ENCODE peak calls at places on chromosomes 16 and 17, in six cellular contexts. N is activated gamma-delta T cell treated with Interleukin-2 at 50 U/mL for 16 hours; Z is stimulated activated CD4-positive, alpha-beta T cell treated with anti-CD3 and anti-CD28 coated beads, Interleukin-12 subunit alpha, Interleukin-12 subunit beta, amount 100 ng/mL, for 24 hours; B is cardiac muscle cell; Y is lower lobe of right lung; M is GM12878. W is an unnamed sample.

GRCh38 chr17:50151937-50152547 is 1.6 kb upstream of the PPP1R9B start:
- DNase-seq in B (peak), M (no peak), Y (peak), N (peak), Z (no peak), W (peak)

GRCh38 chr17:1908699-1909309 is 79.0 kb downstream of the RPA1 start:
- DNase-seq in Z (no peak), Y (no peak), N (peak), B (peak), M (no peak), W (peak)

GRCh38 chr17:31072186-31072585 is 22.6 kb upstream of the NF1 start:
- DNase-seq in B (peak), Z (no peak), N (no peak), Y (no peak), M (no peak), W (no peak)

GRCh38 chr17:31414590-31414918 is 23.1 kb downstream of the RAB11FIP4 start:
- DNase-seq in M (no peak), Y (no peak), B (no peak), Z (no peak), N (no peak), W (no peak)

GRCh38 chr17:67016039-67016762 is 28.2 kb upstream of the CACNG1 start:
- DNase-seq in M (no peak), Z (no peak), Y (no peak), N (no peak), B (no peak), W (no peak)

GRCh38 chr17:27237890-27238289 is 56.0 kb upstream of the WSB1 start:
- DNase-seq in Z (no peak), N (no peak), M (no peak), B (no peak), Y (no peak), W (no peak)

GRCh38 chr16:82011199-82011641 is at the start of gene SDR42E1:
- DNase-seq in Y (peak), N (peak), B (no peak), Z (peak), M (peak), W (peak)

GRCh38 chr17:64547354-64547753 is 40.6 kb downstream of the CEP95 start:
- DNase-seq in B (peak), Z (no peak), M (no peak), N (no peak), Y (no peak), W (no peak)

GRCh38 chr17:39573447-39574298 is 34.0 kb downstream of the NEUROD2 start:
- DNase-seq in Z (no peak), B (peak), Y (peak), N (peak), M (no peak), W (peak)

GRCh38 chr17:36743130-36743529 is 141.7 kb downstream of the MRM1 start:
- DNase-seq in B (no peak), M (no peak), N (no peak), Y (peak), Z (no peak), W (no peak)

GRCh38 chr16:77437859-77438258 is 3.0 kb upstream of the ADAMTS18 start:
- DNase-seq in N (no peak), B (peak), M (no peak), Z (no peak), Y (no peak), W (no peak)

GRCh38 chr17:61394630-61395408 is 4.8 kb upstream of the TBX2 start:
- DNase-seq in B (peak), M (no peak), Z (no peak), Y (peak), N (no peak), W (peak)

GRCh38 chr17:34633351-34633750 is 54.0 kb downstream of the TMEM132E start:
- DNase-seq in N (no peak), Z (no peak), B (no peak), M (no peak), Y (peak), W (no peak)

GRCh38 chr16:31496670-31497069 is 11.5 kb downstream of the RUSF1 start:
- DNase-seq in N (no peak), B (no peak), M (no peak), Z (no peak), Y (peak), W (no peak)

GRCh38 chr17:30832438-30832790 is 648 bp downstream of the ATAD5 start:
- DNase-seq in M (no peak), Z (no peak), B (peak), N (no peak), Y (no peak), W (no peak)

GRCh38 chr16:55623640-55624039 is 32.1 kb upstream of the SLC6A2 start:
- DNase-seq in N (no peak), B (no peak), Z (no peak), Y (no peak), M (no peak), W (no peak)

GRCh38 chr17:1095853-1096675 is 83.7 kb downstream of the ABR start:
- DNase-seq in M (no peak), Z (no peak), Y (peak), N (no peak), B (no peak), W (peak)

GRCh38 chr17:54967621-54968258 is 714 bp downstream of the COX11 start:
- DNase-seq in B (peak), Y (no peak), N (no peak), Z (no peak), M (no peak), W (peak)

GRCh38 chr17:36994438-36994837 is 45.7 kb downstream of the AATF start:
- DNase-seq in B (no peak), N (no peak), Y (no peak), M (no peak), Z (no peak), W (no peak)

GRCh38 chr17:42750730-42751356 is 6.0 kb upstream of the EZH1 start:
- DNase-seq in B (no peak), M (no peak), Y (no peak), Z (no peak), N (no peak), W (no peak)

GRCh38 chr16:641326-642188 is at the start of gene MCRIP2:
- DNase-seq in M (peak), Y (peak), Z (peak), N (peak), B (peak), W (peak)

GRCh38 chr17:38428150-38428642 is at the start of gene ARHGAP23:
- DNase-seq in B (peak), Z (no peak), M (no peak), N (peak), Y (peak), W (peak)

GRCh38 chr16:87822571-87822970 is 46.7 kb downstream of the SLC7A5 start:
- DNase-seq in Z (no peak), B (peak), M (no peak), Y (no peak), N (no peak), W (no peak)

GRCh38 chr16:76577003-76577402 is 299.8 kb downstream of the CNTNAP4 start:
- DNase-seq in M (peak), B (no peak), N (no peak), Y (no peak), Z (no peak), W (no peak)

GRCh38 chr17:8386841-8387240 is 3.8 kb upstream of the RPL26 start:
- DNase-seq in Z (no peak), B (no peak), Y (no peak), M (no peak), N (no peak), W (no peak)

GRCh38 chr16:27387724-27388123 is 14.2 kb upstream of the IL21R start:
- DNase-seq in B (no peak), Y (no peak), Z (no peak), N (no peak), M (peak), W (no peak)

GRCh38 chr16:56269824-56270684 is 78.8 kb downstream of the GNAO1 start:
- DNase-seq in M (no peak), Z (no peak), B (peak), Y (no peak), N (no peak), W (peak)

GRCh38 chr17:17886253-17886652 is 49.5 kb upstream of the SREBF1 start:
- DNase-seq in N (no peak), M (no peak), Y (no peak), B (no peak), Z (no peak), W (peak)

GRCh38 chr16:27977966-27978365 is 85.5 kb downstream of the GSG1L start:
- DNase-seq in M (no peak), Z (no peak), Y (no peak), N (no peak), B (no peak), W (no peak)

GRCh38 chr17:59331929-59332889 is 754 bp downstream of the YPEL2 start:
- DNase-seq in Y (peak), N (peak), M (no peak), B (peak), Z (no peak), W (peak)

GRCh38 chr17:40516581-40517285 is 15.3 kb upstream of the TNS4 start:
- DNase-seq in N (peak), B (no peak), Y (no peak), Z (no peak), M (peak), W (peak)

GRCh38 chr16:19578378-19578851 is 22.9 kb downstream of the VPS35L start:
- DNase-seq in Y (no peak), M (no peak), B (no peak), N (no peak), Z (no peak), W (no peak)

GRCh38 chr17:32283745-32284207 is 18.1 kb downstream of the RHBDL3 start:
- DNase-seq in M (no peak), B (no peak), N (no peak), Y (no peak), Z (no peak), W (no peak)

GRCh38 chr16:30585022-30585399 is 486 bp downstream of the ZNF785 start:
- DNase-seq in B (no peak), Z (no peak), Y (peak), M (no peak), N (no peak), W (peak)

GRCh38 chr17:45432405-45433113 is at the start of gene ARHGAP27:
- DNase-seq in B (peak), Z (no peak), Y (peak), M (no peak), N (no peak), W (peak)

W was measured in mucosa of descending colon.